ENCODE peak calls at places on chromosomes 5 and 9, in five cellular contexts. W is psoas muscle, A is tibial nerve, I is right atrium auricular region, Q is left ventricle myocardium inferior. Y is an unnamed sample. For H3K27me3, the result is how much of the 10 kb centered on the place peaks cover.

GRCh38 chr5:157266286-157267007 is 524 bp downstream of the CYFIP2 start:
- DNase-seq in W (no peak), A (no peak), I (no peak), Q (no peak), Y (no peak)

GRCh38 chr9:64773491-64773931 is 511.5 kb downstream of the FOXD4L5 start:
- DNase-seq in W (peak), A (peak), I (no peak), Q (peak), Y (no peak)

GRCh38 chr5:179319741-179320281 is 25.4 kb downstream of the ADAMTS2 start:
- DNase-seq in W (peak), A (no peak), I (no peak), Q (no peak), Y (no peak)

GRCh38 chr9:37938121-37938906 is 34.4 kb upstream of the SLC25A51 start:
- DNase-seq in W (no peak), A (no peak), I (peak), Q (no peak), Y (no peak)

GRCh38 chr9:15738011-15738410 is 185.2 kb downstream of the CCDC171 start:
- DNase-seq in W (no peak), A (no peak), I (no peak), Q (no peak), Y (no peak)

GRCh38 chr5:180343110-180343845 is 9.9 kb downstream of the GFPT2 start:
- DNase-seq in W (no peak), A (no peak), I (no peak), Q (no peak), Y (no peak)

GRCh38 chr5:108481355-108481931 is 99.5 kb upstream of the FBXL17 start:
- DNase-seq in W (no peak), A (no peak), I (no peak), Q (no peak), Y (no peak)

GRCh38 chr5:94885931-94886330 is 267.5 kb downstream of the SLF1 start:
- DNase-seq in W (no peak), A (no peak), I (no peak), Q (no peak), Y (no peak)

GRCh38 chr5:78667461-78668103 is 19.0 kb upstream of the LHFPL2 start:
- DNase-seq in W (no peak), A (no peak), I (no peak), Q (no peak), Y (no peak)

GRCh38 chr5:143130891-143131290 is 272.6 kb downstream of the NR3C1 start:
- DNase-seq in W (no peak), A (no peak), I (no peak), Q (no peak), Y (no peak)

GRCh38 chr9:84839538-84839937 is 170.0 kb downstream of the NTRK2 start:
- DNase-seq in W (no peak), A (no peak), I (no peak), Q (no peak), Y (no peak)

GRCh38 chr9:110912701-110913291 is 125.5 kb downstream of the LPAR1 start:
- DNase-seq in W (no peak), A (no peak), I (no peak), Q (no peak), Y (no peak)

GRCh38 chr9:127133739-127134167 is 11.3 kb upstream of the ANGPTL2 start:
- DNase-seq in W (peak), A (peak), I (peak), Q (peak), Y (peak)

GRCh38 chr5:35776757-35777156 is 79.9 kb upstream of the IL7R start:
- DNase-seq in W (no peak), A (no peak), I (no peak), Q (no peak), Y (no peak)

GRCh38 chr9:128903871-128904371 is 16.9 kb upstream of the PHYHD1 start:
- DNase-seq in W (no peak), A (no peak), I (no peak), Q (no peak), Y (no peak)

GRCh38 chr9:136996361-136997281 is at the start of gene CLIC3:
- DNase-seq in W (no peak), A (no peak), I (no peak), Q (no peak), Y (no peak)

GRCh38 chr9:107228648-107229047 is 54.4 kb upstream of the RAD23B start:
- DNase-seq in W (no peak), A (no peak), I (no peak), Q (no peak), Y (no peak)

GRCh38 chr5:150557507-150557872 is 49.6 kb downstream of the NDST1 start:
- DNase-seq in W (peak), A (no peak), I (no peak), Q (no peak), Y (no peak)

GRCh38 chr5:88474574-88474973 is 205.9 kb upstream of the TMEM161B start:
- DNase-seq in W (no peak), A (no peak), I (no peak), Q (no peak), Y (no peak)

GRCh38 chr5:53434566-53434965 is 45.9 kb upstream of the FST start:
- DNase-seq in W (no peak), A (no peak), I (no peak), Q (no peak), Y (no peak)

GRCh38 chr9:99465231-99465891 is 243.3 kb downstream of the SEC61B start:
- DNase-seq in W (no peak), A (no peak), I (no peak), Q (no peak), Y (peak)

GRCh38 chr5:89447027-89447426 is 564.0 kb upstream of the MEF2C start:
- DNase-seq in W (no peak), A (no peak), I (no peak), Q (no peak), Y (no peak)

GRCh38 chr5:53246042-53246836 is 136.7 kb upstream of the MOCS2 start:
- DNase-seq in W (no peak), A (no peak), I (no peak), Q (no peak), Y (no peak)

GRCh38 chr5:172973931-172974330 is 9.6 kb upstream of the ATP6V0E1 start:
- DNase-seq in W (no peak), A (no peak), I (no peak), Q (no peak), Y (no peak)

GRCh38 chr5:17895296-17896058 is 261.2 kb downstream of the TAF11L14 start:
- DNase-seq in W (no peak), A (no peak), I (no peak), Q (no peak), Y (no peak)

GRCh38 chr9:110538169-110538568 is 41.4 kb downstream of the SVEP1 start:
- DNase-seq in W (no peak), A (no peak), I (no peak), Q (no peak), Y (no peak)

GRCh38 chr9:119963798-119964372 is 594.6 kb upstream of the BRINP1 start:
- DNase-seq in W (no peak), A (no peak), I (no peak), Q (no peak), Y (no peak)

GRCh38 chr9:28136113-28136512 is 562.8 kb upstream of the C9orf72 start:
- DNase-seq in W (no peak), A (no peak), I (no peak), Q (no peak), Y (no peak)

GRCh38 chr9:69940668-69941067 is 103.0 kb upstream of the MAMDC2 start:
- DNase-seq in W (no peak), A (no peak), I (no peak), Q (no peak), Y (no peak)

GRCh38 chr5:173625686-173626500 is 9.4 kb upstream of the BOD1 start:
- DNase-seq in W (no peak), A (no peak), I (no peak), Q (no peak), Y (no peak)

GRCh38 chr5:5770825-5771224 is 348.3 kb downstream of the ICE1 start:
- DNase-seq in W (no peak), A (no peak), I (no peak), Q (no peak), Y (no peak)

GRCh38 chr5:160353379-160353778 is 17.0 kb downstream of the C1QTNF2 start:
- DNase-seq in W (peak), A (no peak), I (no peak), Q (peak), Y (peak)

GRCh38 chr5:80182802-80183645 is 72.8 kb downstream of the SERINC5 start:
- DNase-seq in W (no peak), A (no peak), I (no peak), Q (no peak), Y (no peak)

GRCh38 chr5:113125371-113125770 is 148.8 kb downstream of the DCP2 start:
- DNase-seq in W (no peak), A (no peak), I (no peak), Q (no peak), Y (no peak)
- H3K27ac ChIP-seq in W (no peak), A (no peak), I (no peak), Q (no peak), Y (no peak)

DNA sequence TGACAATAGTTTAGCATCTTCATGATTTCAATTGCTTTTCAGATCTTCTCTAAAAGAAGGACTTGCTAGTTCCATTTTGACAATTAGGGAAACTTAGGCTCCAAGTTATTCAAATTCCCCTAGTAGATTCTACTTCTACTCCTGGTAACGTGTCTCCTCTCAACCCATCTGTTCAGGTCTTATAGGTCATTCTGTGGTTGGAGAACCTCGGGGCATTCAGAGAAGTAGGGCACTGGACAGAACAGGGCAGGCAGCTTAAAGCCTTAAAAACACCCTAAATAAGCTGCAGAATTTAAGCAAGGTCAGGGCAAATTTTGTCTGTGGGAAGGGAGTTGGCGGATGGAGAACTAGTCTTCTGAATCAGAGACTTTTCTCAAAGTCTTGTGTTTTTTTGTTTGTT is 132.4 kb downstream of the TMEM174 start:
- DNase-seq in W (no peak), A (no peak), I (no peak), Q (no peak), Y (no peak)
- H3K27me3 ChIP-seq in W (half or more), A (under half), I (under half), Q (half or more), Y (under half)

GRCh38 chr5:62127098-62127736 is 178.8 kb upstream of the KIF2A start:
- DNase-seq in W (no peak), A (no peak), I (no peak), Q (no peak), Y (no peak)
- TF ChIP-seq CTCF in W (no peak), A (no peak), I (no peak), Q (no peak), Y (no peak)

GRCh38 chr9:130766904-130767262 is 68.2 kb upstream of the ABL1 start:
- DNase-seq in W (no peak), A (no peak), I (no peak), Q (no peak), Y (no peak)

GRCh38 chr9:130763585-130764200 is 70.1 kb downstream of the EXOSC2 start:
- DNase-seq in W (no peak), A (no peak), I (no peak), Q (no peak), Y (no peak)

GRCh38 chr9:130765135-130766030 is 69.7 kb upstream of the ABL1 start:
- DNase-seq in W (no peak), A (no peak), I (no peak), Q (no peak), Y (no peak)

GRCh38 chr9:130768265-130768664 is 66.8 kb upstream of the ABL1 start:
- DNase-seq in W (no peak), A (no peak), I (no peak), Q (no peak), Y (no peak)

GRCh38 chr9:130766031-130766903 is 68.8 kb upstream of the ABL1 start:
- DNase-seq in W (peak), A (no peak), I (no peak), Q (no peak), Y (no peak)
- H3K27ac ChIP-seq in W (peak), A (peak), I (no peak), Q (no peak), Y (no peak)

DNA sequence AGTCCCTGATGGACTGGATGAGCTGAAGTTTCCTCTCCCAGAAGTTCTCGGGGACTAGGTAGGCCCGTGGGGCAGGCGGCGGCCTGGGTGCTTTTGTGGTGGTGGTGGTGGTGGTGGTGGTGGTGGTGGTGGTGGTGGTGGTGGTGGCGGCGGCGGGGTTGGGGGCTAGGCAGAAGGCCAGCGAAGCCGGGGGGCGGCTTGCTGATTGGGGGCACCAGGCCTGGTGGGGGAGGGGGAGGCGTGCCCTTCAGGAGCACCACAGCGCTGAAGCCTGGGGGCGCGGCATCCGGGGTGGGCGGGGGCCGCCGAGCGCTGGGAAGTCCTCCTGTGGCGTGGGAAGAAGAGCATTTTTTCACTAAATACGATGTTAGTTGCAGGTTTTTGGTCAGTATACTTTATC is 26.9 kb downstream of the SPATA31C1 start:
- DNase-seq in W (no peak), A (no peak), I (no peak), Q (no peak), Y (no peak)
- H3K27me3 ChIP-seq in W (under half), A (under half), I (under half), Q (under half), Y (under half)

DNA sequence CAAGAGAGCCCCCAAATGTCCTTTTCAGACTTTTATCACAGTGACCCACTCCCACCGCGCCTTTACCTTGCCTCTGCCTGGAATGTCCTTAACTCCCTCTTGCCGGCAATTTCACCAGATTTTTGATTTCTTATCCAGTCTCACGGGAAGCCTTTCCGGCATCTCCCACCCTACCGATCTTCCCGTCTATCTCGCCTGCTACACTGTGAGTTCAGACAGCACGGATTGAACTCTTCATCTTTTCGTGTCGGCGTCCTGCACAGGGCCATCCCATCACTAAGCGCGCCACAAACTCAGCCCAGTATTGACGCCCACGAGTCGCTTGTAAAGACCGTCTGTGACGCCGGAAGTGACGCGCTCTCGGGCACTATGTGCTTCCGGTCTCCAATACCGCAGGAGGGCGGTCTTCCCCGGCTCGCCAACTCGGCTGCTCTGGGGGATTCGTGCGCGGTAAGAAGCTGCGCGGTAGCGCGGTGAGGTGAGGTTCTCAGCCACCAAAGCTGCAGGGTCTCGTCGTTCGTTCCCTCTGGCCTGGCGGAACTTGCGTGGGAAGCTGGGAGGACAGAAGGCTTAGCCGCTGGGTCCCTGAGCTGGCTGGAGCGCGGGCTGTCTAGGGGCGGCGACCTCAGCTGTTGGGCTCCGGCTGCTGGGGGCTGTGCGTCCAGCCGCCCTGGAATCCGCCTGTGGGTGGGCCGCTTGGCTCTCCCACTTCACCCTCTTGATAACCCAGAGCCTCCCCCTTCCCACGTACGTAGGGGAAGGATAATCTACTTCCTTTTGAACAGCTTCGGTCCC is at the start of gene ZCCHC9:
- DNase-seq in W (peak), A (peak), I (peak), Q (peak), Y (peak)
- TF ChIP-seq CTCF in W (peak), A (peak), I (peak), Q (peak), Y (peak)

GRCh38 chr5:96750110-96750822 is 57.5 kb downstream of the ERAP1 start:
- DNase-seq in W (no peak), A (no peak), I (no peak), Q (no peak), Y (no peak)

GRCh38 chr5:96752341-96753016 is 55.3 kb downstream of the ERAP1 start:
- DNase-seq in W (no peak), A (no peak), I (no peak), Q (no peak), Y (no peak)

GRCh38 chr5:96753017-96753397 is 54.7 kb downstream of the ERAP1 start:
- DNase-seq in W (no peak), A (no peak), I (no peak), Q (no peak), Y (no peak)

GRCh38 chr5:96753848-96754247 is 53.9 kb downstream of the ERAP1 start:
- DNase-seq in W (no peak), A (no peak), I (no peak), Q (no peak), Y (no peak)

GRCh38 chr5:96751203-96752169 is 56.3 kb downstream of the ERAP1 start:
- DNase-seq in W (no peak), A (no peak), I (no peak), Q (no peak), Y (no peak)
- H3K27ac ChIP-seq in W (peak), A (no peak), I (peak), Q (peak), Y (no peak)

GRCh38 chr5:2752059-2752874 is 790 bp upstream of the IRX2 start:
- DNase-seq in W (no peak), A (no peak), I (no peak), Q (no peak), Y (no peak)

GRCh38 chr5:2752875-2753435 is 1.5 kb upstream of the IRX2 start:
- DNase-seq in W (no peak), A (no peak), I (peak), Q (no peak), Y (no peak)

GRCh38 chr5:2750758-2751464 is 566 bp downstream of the IRX2 start:
- DNase-seq in W (no peak), A (no peak), I (peak), Q (no peak), Y (no peak)

GRCh38 chr5:2750026-2750757 is 1.3 kb downstream of the IRX2 start:
- DNase-seq in W (no peak), A (no peak), I (peak), Q (no peak), Y (no peak)

GRCh38 chr5:2751592-2752021 is at the start of gene IRX2:
- DNase-seq in W (peak), A (no peak), I (peak), Q (peak), Y (no peak)
- H3K27me3 ChIP-seq in W (half or more), A (under half), I (half or more), Q (half or more), Y (half or more)

GRCh38 chr9:124766815-124767554 is 4.1 kb downstream of the NR6A1 start:
- DNase-seq in W (no peak), A (no peak), I (no peak), Q (no peak), Y (no peak)
- TF ChIP-seq CTCF in W (no peak), A (no peak), I (peak), Q (no peak), Y (no peak)

GRCh38 chr5:158383485-158383884 is 524.5 kb upstream of the CLINT1 start:
- DNase-seq in W (no peak), A (no peak), I (no peak), Q (no peak), Y (no peak)
- H3K27ac ChIP-seq in W (no peak), A (no peak), I (no peak), Q (no peak), Y (no peak)

Y was measured in dorsolateral prefrontal cortex.